ENCODE peak calls at places on chromosomes 13 and 19, in six cellular contexts. One of them, this sample, is unnamed.
A peak's percentile ranks its signal among the peaks of the same experiment; 100 is the strongest.

GRCh38 chr13:42327725-42328124 is 55.8 kb downstream of the AKAP11 start:
- ATAC-seq in activated naive CD4-positive, alpha-beta T cell treated with anti-CD3 and anti-CD28 coated beads, Interleukin-2, amount 50 U/mL, for 72 hours: no peak
- ATAC-seq in mucosa of descending colon: no peak
- ATAC-seq in effector memory CD8-positive, alpha-beta T cell: no peak
- ATAC-seq in Right ventricle myocardium superior: no peak
- ATAC-seq in stimulated activated naive CD8-positive, alpha-beta T cell treated with anti-CD3 and anti-CD28 coated beads, Interleukin-15, amount 100 ng/mL, for 72 hours: no peak
- ATAC-seq in this sample: no peak

GRCh38 chr19:6717036-6717435 is 3.4 kb downstream of the C3 start:
- ATAC-seq in effector memory CD8-positive, alpha-beta T cell: no peak
- ATAC-seq in stimulated activated naive CD8-positive, alpha-beta T cell treated with anti-CD3 and anti-CD28 coated beads, Interleukin-15, amount 100 ng/mL, for 72 hours: no peak
- ATAC-seq in mucosa of descending colon: no peak
- ATAC-seq in activated naive CD4-positive, alpha-beta T cell treated with anti-CD3 and anti-CD28 coated beads, Interleukin-2, amount 50 U/mL, for 72 hours: no peak
- ATAC-seq in Right ventricle myocardium superior: no peak
- ATAC-seq in this sample: no peak

GRCh38 chr19:45805719-45806118 is 9.4 kb downstream of the RSPH6A start:
- ATAC-seq in activated naive CD4-positive, alpha-beta T cell treated with anti-CD3 and anti-CD28 coated beads, Interleukin-2, amount 50 U/mL, for 72 hours: no peak
- ATAC-seq in mucosa of descending colon: no peak
- ATAC-seq in stimulated activated naive CD8-positive, alpha-beta T cell treated with anti-CD3 and anti-CD28 coated beads, Interleukin-15, amount 100 ng/mL, for 72 hours: no peak
- ATAC-seq in Right ventricle myocardium superior: no peak
- ATAC-seq in effector memory CD8-positive, alpha-beta T cell: no peak
- ATAC-seq in this sample: no peak

GRCh38 chr13:111630411-111630810 is 310.0 kb downstream of the TEX29 start:
- ATAC-seq in stimulated activated naive CD8-positive, alpha-beta T cell treated with anti-CD3 and anti-CD28 coated beads, Interleukin-15, amount 100 ng/mL, for 72 hours: no peak
- ATAC-seq in Right ventricle myocardium superior: no peak
- ATAC-seq in activated naive CD4-positive, alpha-beta T cell treated with anti-CD3 and anti-CD28 coated beads, Interleukin-2, amount 50 U/mL, for 72 hours: no peak
- ATAC-seq in mucosa of descending colon: no peak
- ATAC-seq in effector memory CD8-positive, alpha-beta T cell: no peak
- ATAC-seq in this sample: no peak

GRCh38 chr13:31945202-31945978 is 86.2 kb upstream of the FRY start:
- ATAC-seq in stimulated activated naive CD8-positive, alpha-beta T cell treated with anti-CD3 and anti-CD28 coated beads, Interleukin-15, amount 100 ng/mL, for 72 hours: no peak
- ATAC-seq in Right ventricle myocardium superior: peak; percentile 87
- ATAC-seq in mucosa of descending colon: peak; percentile 71
- ATAC-seq in activated naive CD4-positive, alpha-beta T cell treated with anti-CD3 and anti-CD28 coated beads, Interleukin-2, amount 50 U/mL, for 72 hours: no peak
- ATAC-seq in effector memory CD8-positive, alpha-beta T cell: no peak
- ATAC-seq in this sample: no peak

GRCh38 chr13:42525035-42525504 is 48.9 kb upstream of the TNFSF11 start:
- ATAC-seq in activated naive CD4-positive, alpha-beta T cell treated with anti-CD3 and anti-CD28 coated beads, Interleukin-2, amount 50 U/mL, for 72 hours: no peak
- ATAC-seq in Right ventricle myocardium superior: no peak
- ATAC-seq in effector memory CD8-positive, alpha-beta T cell: no peak
- ATAC-seq in stimulated activated naive CD8-positive, alpha-beta T cell treated with anti-CD3 and anti-CD28 coated beads, Interleukin-15, amount 100 ng/mL, for 72 hours: no peak
- ATAC-seq in mucosa of descending colon: peak; percentile 85
- ATAC-seq in this sample: no peak

GRCh38 chr19:46733693-46734240 is 12.1 kb upstream of the FKRP start:
- ATAC-seq in Right ventricle myocardium superior: no peak
- ATAC-seq in mucosa of descending colon: no peak
- ATAC-seq in activated naive CD4-positive, alpha-beta T cell treated with anti-CD3 and anti-CD28 coated beads, Interleukin-2, amount 50 U/mL, for 72 hours: no peak
- ATAC-seq in effector memory CD8-positive, alpha-beta T cell: no peak
- ATAC-seq in stimulated activated naive CD8-positive, alpha-beta T cell treated with anti-CD3 and anti-CD28 coated beads, Interleukin-15, amount 100 ng/mL, for 72 hours: no peak
- ATAC-seq in this sample: no peak

GRCh38 chr13:101626925-101627555 is 174.6 kb downstream of the ITGBL1 start:
- ATAC-seq in activated naive CD4-positive, alpha-beta T cell treated with anti-CD3 and anti-CD28 coated beads, Interleukin-2, amount 50 U/mL, for 72 hours: peak; percentile 86
- ATAC-seq in mucosa of descending colon: peak; percentile 33
- ATAC-seq in effector memory CD8-positive, alpha-beta T cell: peak; percentile 79
- ATAC-seq in stimulated activated naive CD8-positive, alpha-beta T cell treated with anti-CD3 and anti-CD28 coated beads, Interleukin-15, amount 100 ng/mL, for 72 hours: peak; percentile 90
- ATAC-seq in Right ventricle myocardium superior: peak; percentile 45
- ATAC-seq in this sample: peak; percentile 93

GRCh38 chr13:113456116-113456702 is 2.9 kb upstream of the ADPRHL1 start:
- ATAC-seq in effector memory CD8-positive, alpha-beta T cell: no peak
- ATAC-seq in activated naive CD4-positive, alpha-beta T cell treated with anti-CD3 and anti-CD28 coated beads, Interleukin-2, amount 50 U/mL, for 72 hours: no peak
- ATAC-seq in mucosa of descending colon: no peak
- ATAC-seq in stimulated activated naive CD8-positive, alpha-beta T cell treated with anti-CD3 and anti-CD28 coated beads, Interleukin-15, amount 100 ng/mL, for 72 hours: no peak
- ATAC-seq in Right ventricle myocardium superior: no peak
- ATAC-seq in this sample: no peak